ENCODE peak calls at places on chromosomes 4 and X, in seven cellular contexts. One of them, this sample, is unnamed.

GRCh38 chr4:8278421-8279287 is 9.1 kb downstream of the HTRA3 start:
- DNase-seq in CD8-positive, alpha-beta T cell: no peak
- DNase-seq in endothelial cell: no peak
- DNase-seq in CD4-positive, alpha-beta T cell: no peak
- DNase-seq in fibroblast of lung: peak; percentile 85
- DNase-seq in lung: no peak
- DNase-seq in thyroid gland: no peak
- DNase-seq in this sample: no peak

GRCh38 chr4:19358015-19358414 is 893.7 kb upstream of the SLIT2 start:
- DNase-seq in endothelial cell: no peak
- DNase-seq in fibroblast of lung: peak; percentile 32
- DNase-seq in thyroid gland: no peak
- DNase-seq in lung: no peak
- DNase-seq in CD8-positive, alpha-beta T cell: no peak
- DNase-seq in CD4-positive, alpha-beta T cell: no peak
- DNase-seq in this sample: no peak

GRCh38 chr4:60209588-60209987 is 990.5 kb upstream of the ADGRL3 start:
- DNase-seq in CD4-positive, alpha-beta T cell: no peak
- DNase-seq in CD8-positive, alpha-beta T cell: no peak
- DNase-seq in thyroid gland: no peak
- DNase-seq in fibroblast of lung: no peak
- DNase-seq in endothelial cell: no peak
- DNase-seq in lung: no peak
- DNase-seq in this sample: no peak

GRCh38 chr4:178881937-178882336 is 1439.7 kb upstream of the AGA start:
- DNase-seq in thyroid gland: no peak
- DNase-seq in CD4-positive, alpha-beta T cell: no peak
- DNase-seq in CD8-positive, alpha-beta T cell: no peak
- DNase-seq in lung: no peak
- DNase-seq in endothelial cell: no peak
- DNase-seq in fibroblast of lung: no peak
- DNase-seq in this sample: no peak

GRCh38 chrX:39619182-39620009 is 478.4 kb downstream of the BCOR start:
- DNase-seq in fibroblast of lung: no peak
- DNase-seq in CD4-positive, alpha-beta T cell: no peak
- DNase-seq in endothelial cell: peak; percentile 35
- DNase-seq in CD8-positive, alpha-beta T cell: no peak
- DNase-seq in lung: peak; percentile 39
- DNase-seq in thyroid gland: peak; percentile 11
- DNase-seq in this sample: no peak

GRCh38 chr4:17511041-17511949 is 595 bp downstream of the QDPR start:
- DNase-seq in thyroid gland: peak; percentile 68
- DNase-seq in fibroblast of lung: peak; percentile 45
- DNase-seq in lung: peak; percentile 70
- DNase-seq in CD8-positive, alpha-beta T cell: no peak
- DNase-seq in endothelial cell: peak; percentile 46
- DNase-seq in CD4-positive, alpha-beta T cell: no peak
- DNase-seq in this sample: peak; percentile 31

GRCh38 chr4:166312166-166312565 is 439.1 kb downstream of the TLL1 start:
- DNase-seq in endothelial cell: no peak
- DNase-seq in lung: no peak
- DNase-seq in CD4-positive, alpha-beta T cell: no peak
- DNase-seq in fibroblast of lung: peak; percentile 71
- DNase-seq in thyroid gland: no peak
- DNase-seq in CD8-positive, alpha-beta T cell: no peak
- DNase-seq in this sample: no peak

GRCh38 chr4:66574145-66574978 is 904.1 kb upstream of the EPHA5 start:
- DNase-seq in endothelial cell: no peak
- DNase-seq in CD4-positive, alpha-beta T cell: no peak
- DNase-seq in thyroid gland: no peak
- DNase-seq in fibroblast of lung: peak; percentile 95
- DNase-seq in lung: no peak
- DNase-seq in CD8-positive, alpha-beta T cell: no peak
- DNase-seq in this sample: peak; percentile 14

GRCh38 chr4:108036252-108036651 is 46.6 kb downstream of the HADH start:
- DNase-seq in endothelial cell: no peak
- DNase-seq in fibroblast of lung: no peak
- DNase-seq in CD8-positive, alpha-beta T cell: peak; percentile 51
- DNase-seq in lung: no peak
- DNase-seq in CD4-positive, alpha-beta T cell: peak; percentile 61
- DNase-seq in thyroid gland: no peak
- DNase-seq in this sample: no peak

GRCh38 chr4:41120297-41121217 is 93.8 kb downstream of the APBB2 start:
- DNase-seq in CD8-positive, alpha-beta T cell: no peak
- DNase-seq in lung: peak; percentile 52
- DNase-seq in thyroid gland: peak; percentile 93
- DNase-seq in CD4-positive, alpha-beta T cell: no peak
- DNase-seq in endothelial cell: no peak
- DNase-seq in fibroblast of lung: peak; percentile 65
- DNase-seq in this sample: no peak

GRCh38 chrX:114800719-114801118 is 216.7 kb downstream of the IL13RA2 start:
- DNase-seq in thyroid gland: no peak
- DNase-seq in lung: no peak
- DNase-seq in CD4-positive, alpha-beta T cell: no peak
- DNase-seq in CD8-positive, alpha-beta T cell: no peak
- DNase-seq in fibroblast of lung: peak; percentile 15
- DNase-seq in endothelial cell: no peak
- DNase-seq in this sample: no peak

GRCh38 chrX:48003367-48003757 is 427 bp downstream of the ZNF182 start:
- DNase-seq in CD4-positive, alpha-beta T cell: no peak
- DNase-seq in fibroblast of lung: no peak
- DNase-seq in lung: no peak
- DNase-seq in endothelial cell: no peak
- DNase-seq in thyroid gland: no peak
- DNase-seq in CD8-positive, alpha-beta T cell: no peak
- DNase-seq in this sample: no peak

GRCh38 chrX:38664285-38664684 is 102.9 kb downstream of the TSPAN7 start:
- DNase-seq in CD4-positive, alpha-beta T cell: no peak
- DNase-seq in fibroblast of lung: peak; percentile 29
- DNase-seq in CD8-positive, alpha-beta T cell: no peak
- DNase-seq in lung: no peak
- DNase-seq in endothelial cell: peak; percentile 14
- DNase-seq in thyroid gland: peak; percentile 5
- DNase-seq in this sample: no peak

GRCh38 chrX:40581333-40581910 is 652 bp downstream of the ATP6AP2 start:
- DNase-seq in CD8-positive, alpha-beta T cell: no peak
- DNase-seq in lung: no peak
- DNase-seq in CD4-positive, alpha-beta T cell: no peak
- DNase-seq in endothelial cell: no peak
- DNase-seq in fibroblast of lung: peak; percentile 4
- DNase-seq in thyroid gland: peak; percentile 4
- DNase-seq in this sample: no peak

GRCh38 chrX:9515973-9516538 is 51.2 kb downstream of the TBL1X start:
- DNase-seq in thyroid gland: no peak
- DNase-seq in CD8-positive, alpha-beta T cell: no peak
- DNase-seq in endothelial cell: no peak
- DNase-seq in lung: no peak
- DNase-seq in CD4-positive, alpha-beta T cell: no peak
- DNase-seq in fibroblast of lung: no peak
- DNase-seq in this sample: no peak

GRCh38 chr4:80268936-80269335 is 2.5 kb downstream of the FGF5 start:
- DNase-seq in fibroblast of lung: peak; percentile 30
- DNase-seq in endothelial cell: no peak
- DNase-seq in CD4-positive, alpha-beta T cell: no peak
- DNase-seq in CD8-positive, alpha-beta T cell: no peak
- DNase-seq in thyroid gland: no peak
- DNase-seq in lung: no peak
- DNase-seq in this sample: no peak

GRCh38 chrX:102930990-102931756 is 5.9 kb upstream of the RAB40AL start:
- DNase-seq in lung: no peak
- DNase-seq in CD8-positive, alpha-beta T cell: no peak
- DNase-seq in CD4-positive, alpha-beta T cell: no peak
- DNase-seq in endothelial cell: no peak
- DNase-seq in thyroid gland: no peak
- DNase-seq in fibroblast of lung: peak; percentile 1
- DNase-seq in this sample: no peak

GRCh38 chr4:23993373-23993772 is 103.5 kb upstream of the PPARGC1A start:
- DNase-seq in CD4-positive, alpha-beta T cell: no peak
- DNase-seq in thyroid gland: no peak
- DNase-seq in CD8-positive, alpha-beta T cell: no peak
- DNase-seq in endothelial cell: no peak
- DNase-seq in lung: no peak
- DNase-seq in fibroblast of lung: no peak
- DNase-seq in this sample: no peak

GRCh38 chrX:123859409-123859827 is 435 bp upstream of the XIAP start:
- DNase-seq in CD8-positive, alpha-beta T cell: no peak
- DNase-seq in fibroblast of lung: no peak
- DNase-seq in lung: no peak
- DNase-seq in CD4-positive, alpha-beta T cell: peak; percentile 28
- DNase-seq in thyroid gland: no peak
- DNase-seq in endothelial cell: no peak
- DNase-seq in this sample: peak; percentile 64

GRCh38 chrX:8692886-8693285 is 39.1 kb downstream of the ANOS1 start:
- DNase-seq in thyroid gland: no peak
- DNase-seq in CD4-positive, alpha-beta T cell: no peak
- DNase-seq in endothelial cell: no peak
- DNase-seq in fibroblast of lung: peak; percentile 49
- DNase-seq in CD8-positive, alpha-beta T cell: no peak
- DNase-seq in lung: no peak
- DNase-seq in this sample: no peak

GRCh38 chr4:70902577-70903281 is 560 bp downstream of the MOB1B start:
- DNase-seq in CD4-positive, alpha-beta T cell: no peak
- DNase-seq in CD8-positive, alpha-beta T cell: peak; percentile 5
- DNase-seq in fibroblast of lung: no peak
- DNase-seq in lung: peak; percentile 39
- DNase-seq in thyroid gland: peak; percentile 46
- DNase-seq in endothelial cell: no peak
- DNase-seq in this sample: peak; percentile 15

GRCh38 chr4:171308661-171309060 is 504.5 kb upstream of the GALNTL6 start:
- DNase-seq in thyroid gland: no peak
- DNase-seq in endothelial cell: no peak
- DNase-seq in CD4-positive, alpha-beta T cell: no peak
- DNase-seq in CD8-positive, alpha-beta T cell: no peak
- DNase-seq in fibroblast of lung: no peak
- DNase-seq in lung: no peak
- DNase-seq in this sample: no peak

GRCh38 chrX:139758809-139759208 is 50.8 kb upstream of the MCF2 start:
- DNase-seq in endothelial cell: no peak
- DNase-seq in fibroblast of lung: no peak
- DNase-seq in thyroid gland: no peak
- DNase-seq in lung: no peak
- DNase-seq in CD8-positive, alpha-beta T cell: no peak
- DNase-seq in CD4-positive, alpha-beta T cell: no peak
- DNase-seq in this sample: no peak

GRCh38 chr4:138499627-138500026 is 257.5 kb upstream of the SLC7A11 start:
- DNase-seq in CD8-positive, alpha-beta T cell: no peak
- DNase-seq in lung: no peak
- DNase-seq in endothelial cell: no peak
- DNase-seq in thyroid gland: no peak
- DNase-seq in fibroblast of lung: no peak
- DNase-seq in CD4-positive, alpha-beta T cell: no peak
- DNase-seq in this sample: no peak

GRCh38 chr4:138500869-138501268 is 258.7 kb upstream of the SLC7A11 start:
- DNase-seq in lung: no peak
- DNase-seq in CD8-positive, alpha-beta T cell: no peak
- DNase-seq in endothelial cell: no peak
- DNase-seq in thyroid gland: no peak
- DNase-seq in fibroblast of lung: no peak
- DNase-seq in CD4-positive, alpha-beta T cell: no peak
- DNase-seq in this sample: no peak

GRCh38 chr4:138492178-138492577 is 250.0 kb upstream of the SLC7A11 start:
- DNase-seq in CD8-positive, alpha-beta T cell: no peak
- DNase-seq in endothelial cell: no peak
- DNase-seq in CD4-positive, alpha-beta T cell: no peak
- DNase-seq in thyroid gland: no peak
- DNase-seq in fibroblast of lung: no peak
- DNase-seq in lung: no peak
- DNase-seq in this sample: no peak

DNA sequence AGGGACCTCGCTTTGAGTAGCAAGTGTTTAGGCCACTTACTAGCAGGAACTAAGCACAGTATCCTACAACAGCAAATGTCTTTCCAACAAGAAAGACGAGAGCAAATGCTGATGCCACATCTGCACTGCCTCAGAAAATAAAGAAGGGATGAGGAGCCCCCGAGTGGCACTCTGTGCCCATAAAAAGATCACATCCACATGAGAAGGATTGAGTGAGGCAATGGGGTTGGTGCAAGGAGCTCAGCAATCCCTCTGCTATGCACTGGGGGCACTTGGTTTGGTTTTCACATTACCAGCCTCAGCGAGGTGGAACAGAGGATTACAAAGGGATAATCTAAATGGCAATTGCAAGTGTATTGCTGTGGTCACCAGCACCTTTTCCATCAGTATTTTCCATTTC is 252.8 kb upstream of the SLC7A11 start:
- DNase-seq in CD8-positive, alpha-beta T cell: no peak
- DNase-seq in CD4-positive, alpha-beta T cell: no peak
- DNase-seq in fibroblast of lung: peak; percentile 16
- DNase-seq in thyroid gland: no peak
- DNase-seq in lung: no peak
- DNase-seq in endothelial cell: peak; percentile 19
- DNase-seq in this sample: no peak
- TF ChIP-seq CTCF in CD8-positive, alpha-beta T cell: no peak
- TF ChIP-seq CTCF in CD4-positive, alpha-beta T cell: no peak
- TF ChIP-seq CTCF in fibroblast of lung: no peak
- TF ChIP-seq CTCF in thyroid gland: no peak
- TF ChIP-seq CTCF in lung: no peak
- TF ChIP-seq CTCF in endothelial cell: no peak
- TF ChIP-seq CTCF in this sample: no peak

GRCh38 chrX:80181079-80181478 is 166.5 kb downstream of the TBX22 start:
- DNase-seq in lung: no peak
- DNase-seq in fibroblast of lung: no peak
- DNase-seq in CD8-positive, alpha-beta T cell: no peak
- DNase-seq in thyroid gland: no peak
- DNase-seq in CD4-positive, alpha-beta T cell: no peak
- DNase-seq in endothelial cell: peak; percentile 4
- DNase-seq in this sample: no peak
- TF ChIP-seq CTCF in lung: no peak
- TF ChIP-seq CTCF in fibroblast of lung: no peak
- TF ChIP-seq CTCF in CD8-positive, alpha-beta T cell: no peak
- TF ChIP-seq CTCF in thyroid gland: no peak
- TF ChIP-seq CTCF in CD4-positive, alpha-beta T cell: no peak
- TF ChIP-seq CTCF in endothelial cell: peak; percentile 39
- TF ChIP-seq CTCF in this sample: no peak

GRCh38 chr4:183831026-183831446 is 74.1 kb upstream of the STOX2 start:
- DNase-seq in fibroblast of lung: no peak
- DNase-seq in CD8-positive, alpha-beta T cell: no peak
- DNase-seq in lung: no peak
- DNase-seq in thyroid gland: no peak
- DNase-seq in CD4-positive, alpha-beta T cell: no peak
- DNase-seq in endothelial cell: no peak
- DNase-seq in this sample: no peak
- TF ChIP-seq CTCF in fibroblast of lung: no peak
- TF ChIP-seq CTCF in CD8-positive, alpha-beta T cell: no peak
- TF ChIP-seq CTCF in lung: no peak
- TF ChIP-seq CTCF in thyroid gland: no peak
- TF ChIP-seq CTCF in CD4-positive, alpha-beta T cell: no peak
- TF ChIP-seq CTCF in endothelial cell: no peak
- TF ChIP-seq CTCF in this sample: no peak

GRCh38 chr4:167779864-167780263 is 312.5 kb upstream of the ANXA10 start:
- DNase-seq in endothelial cell: no peak
- DNase-seq in thyroid gland: no peak
- DNase-seq in CD8-positive, alpha-beta T cell: no peak
- DNase-seq in CD4-positive, alpha-beta T cell: no peak
- DNase-seq in fibroblast of lung: no peak
- DNase-seq in lung: no peak
- DNase-seq in this sample: no peak

GRCh38 chr4:167774646-167775045 is 317.7 kb upstream of the ANXA10 start:
- DNase-seq in thyroid gland: no peak
- DNase-seq in fibroblast of lung: peak; percentile 1
- DNase-seq in endothelial cell: no peak
- DNase-seq in lung: no peak
- DNase-seq in CD4-positive, alpha-beta T cell: no peak
- DNase-seq in CD8-positive, alpha-beta T cell: no peak
- DNase-seq in this sample: no peak

GRCh38 chr4:167775374-167775773 is 317.0 kb upstream of the ANXA10 start:
- DNase-seq in CD8-positive, alpha-beta T cell: no peak
- DNase-seq in lung: no peak
- DNase-seq in fibroblast of lung: peak; percentile 32
- DNase-seq in thyroid gland: no peak
- DNase-seq in endothelial cell: no peak
- DNase-seq in CD4-positive, alpha-beta T cell: no peak
- DNase-seq in this sample: no peak

GRCh38 chr4:167779280-167779679 is 313.1 kb upstream of the ANXA10 start:
- DNase-seq in thyroid gland: no peak
- DNase-seq in fibroblast of lung: no peak
- DNase-seq in CD4-positive, alpha-beta T cell: no peak
- DNase-seq in lung: no peak
- DNase-seq in endothelial cell: no peak
- DNase-seq in CD8-positive, alpha-beta T cell: no peak
- DNase-seq in this sample: no peak
- TF ChIP-seq CTCF in thyroid gland: no peak
- TF ChIP-seq CTCF in fibroblast of lung: peak; percentile 23
- TF ChIP-seq CTCF in CD4-positive, alpha-beta T cell: no peak
- TF ChIP-seq CTCF in lung: no peak
- TF ChIP-seq CTCF in endothelial cell: no peak
- TF ChIP-seq CTCF in CD8-positive, alpha-beta T cell: no peak
- TF ChIP-seq CTCF in this sample: no peak

This sample was measured in prostate gland.